ENCODE peak calls at places on chromosomes 6 and 20, in eight cellular contexts. Z is stimulated activated CD8-positive, alpha-beta memory T cell treated with anti-CD3 and anti-CD28 coated beads, Interleukin-4, amount 100 ng/mL, for 1 hour; J is smooth muscle cell of the brain vasculature; D is amygdala; U is caudate nucleus; P is neuronal stem cell; T is GM13976; A is T47D. K is an unnamed sample.
A peak's percentile ranks its signal among the peaks of the same experiment; 100 is the strongest.

GRCh38 chr20:33604084-33604990 is 57.8 kb upstream of the C20orf144 start:
- DNase-seq in U (no peak), J (no peak), P (no peak), A (no peak), T (no peak), D (no peak), Z (no peak), K (no peak)

GRCh38 chr6:30875244-30876038 is 8.9 kb upstream of the DDR1 start:
- DNase-seq in U (no peak), A (no peak), D (no peak), T (no peak), Z (no peak), J (no peak), P (no peak), K (no peak)

GRCh38 chr6:27138837-27139752 is 108.4 kb upstream of the PRSS16 start:
- DNase-seq in P (peak; percentile 72), J (no peak), A (no peak), T (peak; percentile 69), Z (no peak), D (peak; percentile 6), U (peak; percentile 13), K (peak; percentile 66)

GRCh38 chr6:104325341-104326172 is 534.2 kb downstream of the HACE1 start:
- DNase-seq in Z (no peak), D (no peak), U (no peak), P (peak; percentile 5), A (peak; percentile 9), J (no peak), T (peak; percentile 23), K (peak; percentile 23)

GRCh38 chr6:80771941-80772340 is 665.5 kb downstream of the BCKDHB start:
- DNase-seq in U (no peak), P (peak; percentile 49), D (no peak), Z (no peak), J (no peak), T (no peak), A (peak; percentile 4), K (peak; percentile 14)

GRCh38 chr20:13922241-13922640 is 68.2 kb downstream of the SEL1L2 start:
- DNase-seq in J (no peak), A (no peak), U (no peak), T (no peak), D (no peak), P (no peak), Z (no peak), K (no peak)

GRCh38 chr20:59349277-59349676 is 48.9 kb downstream of the EDN3 start:
- DNase-seq in U (no peak), J (no peak), Z (no peak), A (no peak), T (no peak), P (no peak), D (no peak), K (no peak)

GRCh38 chr6:10014561-10014960 is 400.3 kb downstream of the TFAP2A start:
- DNase-seq in D (peak; percentile 2), J (no peak), A (no peak), Z (no peak), T (no peak), U (no peak), P (no peak), K (no peak)

GRCh38 chr20:35329435-35330139 is 37.4 kb upstream of the FAM83C start:
- DNase-seq in Z (no peak), T (no peak), U (no peak), A (no peak), P (peak; percentile 14), D (no peak), J (no peak), K (peak; percentile 37)

GRCh38 chr6:25009351-25009750 is 73.6 kb upstream of the RIPOR2 start:
- DNase-seq in U (no peak), D (no peak), T (no peak), Z (no peak), J (no peak), A (no peak), P (no peak), K (no peak)

GRCh38 chr6:26295691-26296555 is 69.1 kb upstream of the BTN3A2 start:
- DNase-seq in J (no peak), D (no peak), U (no peak), T (no peak), Z (no peak), P (no peak), A (no peak), K (no peak)

GRCh38 chr20:57710841-57711240 is 1.0 kb upstream of the PMEPA1 start:
- DNase-seq in T (no peak), U (no peak), D (no peak), J (no peak), Z (no peak), P (no peak), A (peak; percentile 45), K (no peak)

K was measured in neural crest cell.